ENCODE peak calls at places on chromosomes 2 and 18, in six cellular contexts. X, I, Z, C, P and N are unnamed samples.

GRCh38 chr18:59547691-59548182 is 149.5 kb downstream of the CCBE1 start:
- DNase-seq in X (no peak), I (peak; percentile 60), Z (no peak), C (no peak), P (no peak), N (no peak)

GRCh38 chr2:217794133-217794986 is 208.4 kb downstream of the TNS1 start:
- DNase-seq in X (no peak), I (peak; percentile 34), Z (no peak), C (no peak), P (no peak), N (no peak)

GRCh38 chr2:60882971-60883753 is 1.8 kb downstream of the REL start:
- DNase-seq in X (no peak), I (no peak), Z (no peak), C (peak; percentile 5), P (peak; percentile 93), N (no peak)

GRCh38 chr2:58319481-58319880 is 78.4 kb upstream of the FANCL start:
- DNase-seq in X (no peak), I (no peak), Z (no peak), C (no peak), P (no peak), N (no peak)

GRCh38 chr2:128714861-128715312 is 396.2 kb upstream of the HS6ST1 start:
- DNase-seq in X (no peak), I (peak; percentile 33), Z (no peak), C (no peak), P (peak; percentile 81), N (no peak)

GRCh38 chr2:210007895-210008294 is 5.5 kb downstream of the RPE start:
- DNase-seq in X (no peak), I (no peak), Z (no peak), C (no peak), P (no peak), N (no peak)

GRCh38 chr2:158999458-158999857 is 31.0 kb downstream of the TANC1 start:
- DNase-seq in X (no peak), I (no peak), Z (no peak), C (no peak), P (no peak), N (no peak)

GRCh38 chr2:119694994-119695521 is 16.1 kb downstream of the TMEM177 start:
- DNase-seq in X (no peak), I (no peak), Z (no peak), C (no peak), P (no peak), N (no peak)

GRCh38 chr2:132407767-132408166 is 8.8 kb upstream of the GPR39 start:
- DNase-seq in X (no peak), I (no peak), Z (no peak), C (no peak), P (no peak), N (no peak)

GRCh38 chr18:32770651-32771168 is 2.1 kb downstream of the KLHL14 start:
- DNase-seq in X (no peak), I (no peak), Z (no peak), C (no peak), P (peak; percentile 61), N (no peak)

GRCh38 chr2:172467382-172467781 is 40.0 kb downstream of the ITGA6 start:
- DNase-seq in X (no peak), I (no peak), Z (no peak), C (no peak), P (no peak), N (no peak)

GRCh38 chr2:158968396-158969161 is at the start of gene TANC1:
- DNase-seq in X (peak; percentile 96), I (peak; percentile 96), Z (peak; percentile 93), C (peak; percentile 40), P (no peak), N (no peak)

GRCh38 chr18:36247036-36247435 is 50.5 kb upstream of the FHOD3 start:
- DNase-seq in X (no peak), I (no peak), Z (no peak), C (no peak), P (no peak), N (no peak)

DNA sequence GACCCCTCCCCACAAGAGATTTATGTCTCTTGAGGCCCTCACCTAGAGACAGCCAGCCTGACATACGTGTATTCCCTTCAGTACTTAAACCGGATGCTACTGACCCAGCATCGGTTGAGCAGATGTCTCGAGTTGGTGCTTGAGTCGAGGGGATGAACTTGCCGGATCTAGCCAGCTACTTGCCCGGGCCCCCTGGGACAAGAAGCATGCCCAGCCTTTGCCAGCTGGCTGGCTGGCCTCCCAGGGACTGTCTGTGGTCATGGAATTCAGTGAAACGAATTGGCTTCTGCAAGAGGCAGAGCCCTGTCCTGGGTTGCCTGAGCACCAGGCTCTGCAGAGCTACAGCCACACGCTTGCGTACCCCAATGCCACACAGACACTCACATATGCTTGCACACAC is 35.9 kb downstream of the DNMT3A start:
- DNase-seq in X (no peak), I (no peak), Z (peak; percentile 81), C (no peak), P (no peak), N (no peak)
- H3K4me1 ChIP-seq in X (peaks cover 66% of the 10 kb centered on the region), I (peaks cover 4% of the 10 kb centered on the region), Z (peaks cover 83% of the 10 kb centered on the region), C (peaks cover 73% of the 10 kb centered on the region), P (peaks cover 48% of the 10 kb centered on the region), N (peaks cover 39% of the 10 kb centered on the region)

GRCh38 chr2:186533717-186534116 is 47.7 kb downstream of the ZC3H15 start:
- DNase-seq in X (no peak), I (no peak), Z (no peak), C (no peak), P (no peak), N (no peak)
- H3K4me1 ChIP-seq in X (no peaks in the 10 kb centered on the region), I (peaks cover 4% of the 10 kb centered on the region), Z (no peaks in the 10 kb centered on the region), C (no peaks in the 10 kb centered on the region), P (no peaks in the 10 kb centered on the region), N (no peaks in the 10 kb centered on the region)

DNA sequence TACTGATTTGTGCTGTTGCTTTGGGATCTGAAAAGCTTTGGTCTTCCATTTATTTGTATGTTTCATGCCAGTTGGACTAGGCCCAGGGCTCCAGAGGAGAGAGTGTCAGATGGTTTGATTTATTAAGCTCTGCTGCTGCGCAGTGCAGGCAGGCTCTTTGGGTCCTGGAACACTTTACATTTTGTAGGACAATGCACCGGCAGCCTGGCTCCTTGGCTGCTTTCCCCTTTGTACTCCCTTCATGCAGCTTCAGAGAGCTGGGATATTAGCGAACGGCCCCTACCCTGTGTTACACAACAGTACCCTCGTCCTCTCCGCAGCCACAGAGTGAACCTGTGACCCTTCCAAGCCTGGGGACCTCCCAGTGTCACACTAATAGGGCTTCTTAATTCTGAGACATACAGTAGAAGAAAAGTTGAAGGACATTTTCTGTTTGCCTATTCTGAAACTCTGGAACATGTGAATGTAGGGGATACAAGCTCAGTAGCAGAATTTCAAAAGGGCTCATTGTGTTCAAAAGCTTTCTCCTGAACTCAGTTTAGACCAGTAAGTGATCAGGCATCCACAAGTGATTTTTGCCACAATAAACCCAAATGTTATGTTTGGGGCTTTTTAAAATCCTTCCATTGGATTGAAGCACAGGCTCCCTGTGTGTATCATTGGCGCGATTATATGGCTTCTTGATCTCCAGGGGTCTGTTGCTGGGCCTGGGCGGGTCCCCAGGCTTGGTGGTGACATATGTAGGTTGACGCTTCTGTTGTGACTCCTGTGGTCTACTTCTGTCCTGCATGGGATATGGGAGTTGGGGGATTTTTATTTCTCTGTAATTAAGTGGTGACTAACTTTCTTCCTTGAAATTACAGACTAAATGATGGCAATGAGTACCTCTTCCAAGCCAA is 56.5 kb upstream of the EML6 start:
- DNase-seq in X (no peak), I (no peak), Z (no peak), C (no peak), P (no peak), N (no peak)
- H3K4me1 ChIP-seq in X (peaks cover 60% of the 10 kb centered on the region), I (peaks cover 16% of the 10 kb centered on the region), Z (peaks cover 38% of the 10 kb centered on the region), C (no peaks in the 10 kb centered on the region), P (peaks cover 23% of the 10 kb centered on the region), N (peaks cover 23% of the 10 kb centered on the region)

GRCh38 chr18:34224423-34225217 is at the start of gene NOL4:
- DNase-seq in X (peak; percentile 56), I (peak; percentile 43), Z (no peak), C (no peak), P (no peak), N (no peak)

GRCh38 chr18:34222025-34222395 is 2.7 kb downstream of the NOL4 start:
- DNase-seq in X (no peak), I (no peak), Z (no peak), C (no peak), P (no peak), N (no peak)

GRCh38 chr18:34223164-34223892 is 1.4 kb downstream of the NOL4 start:
- DNase-seq in X (no peak), I (no peak), Z (no peak), C (no peak), P (no peak), N (no peak)

GRCh38 chr18:34223893-34224422 is 755 bp downstream of the NOL4 start:
- DNase-seq in X (no peak), I (no peak), Z (no peak), C (no peak), P (no peak), N (no peak)

GRCh38 chr18:34222396-34223163 is 2.1 kb downstream of the NOL4 start:
- DNase-seq in X (peak; percentile 47), I (no peak), Z (peak; percentile 51), C (no peak), P (no peak), N (no peak)
- H3K4me1 ChIP-seq in X (peaks cover 25% of the 10 kb centered on the region), I (peaks cover 11% of the 10 kb centered on the region), Z (peaks cover 19% of the 10 kb centered on the region), C (no peaks in the 10 kb centered on the region), P (no peaks in the 10 kb centered on the region), N (peaks cover 3% of the 10 kb centered on the region)

GRCh38 chr18:8630546-8630945 is 21.3 kb downstream of the RAB12 start:
- DNase-seq in X (no peak), I (no peak), Z (no peak), C (no peak), P (no peak), N (no peak)

GRCh38 chr18:8634508-8634907 is 25.3 kb downstream of the RAB12 start:
- DNase-seq in X (no peak), I (no peak), Z (no peak), C (no peak), P (no peak), N (no peak)

GRCh38 chr18:8631265-8631664 is 22.0 kb downstream of the RAB12 start:
- DNase-seq in X (no peak), I (no peak), Z (no peak), C (no peak), P (no peak), N (no peak)

GRCh38 chr18:8632386-8632785 is 23.1 kb downstream of the RAB12 start:
- DNase-seq in X (no peak), I (no peak), Z (no peak), C (no peak), P (no peak), N (no peak)

GRCh38 chr18:8635087-8635486 is 25.9 kb downstream of the RAB12 start:
- DNase-seq in X (no peak), I (no peak), Z (no peak), C (no peak), P (no peak), N (no peak)
- H3K4me1 ChIP-seq in X (no peaks in the 10 kb centered on the region), I (no peaks in the 10 kb centered on the region), Z (peaks cover 21% of the 10 kb centered on the region), C (no peaks in the 10 kb centered on the region), P (no peaks in the 10 kb centered on the region), N (no peaks in the 10 kb centered on the region)

GRCh38 chr2:85744771-85745601 is 8.8 kb upstream of the ATOH8 start:
- DNase-seq in X (no peak), I (no peak), Z (peak; percentile 87), C (no peak), P (no peak), N (no peak)
- H3K4me1 ChIP-seq in X (peaks cover 77% of the 10 kb centered on the region), I (peaks cover 64% of the 10 kb centered on the region), Z (peaks cover 81% of the 10 kb centered on the region), C (no peaks in the 10 kb centered on the region), P (peaks cover 15% of the 10 kb centered on the region), N (peaks cover 15% of the 10 kb centered on the region)

GRCh38 chr2:215430528-215431187 is 5.2 kb downstream of the FN1 start:
- DNase-seq in X (no peak), I (no peak), Z (no peak), C (no peak), P (no peak), N (no peak)
- H3K4me1 ChIP-seq in X (peaks cover 21% of the 10 kb centered on the region), I (peaks cover 40% of the 10 kb centered on the region), Z (peaks cover 6% of the 10 kb centered on the region), C (peaks cover 9% of the 10 kb centered on the region), P (no peaks in the 10 kb centered on the region), N (peaks cover 13% of the 10 kb centered on the region)